ENCODE peak calls at places on chromosomes 16 and 17, in four cellular contexts. L is fibroblast of pulmonary artery, N is mesothelial cell of epicardium, I is osteocyte. Q is an unnamed sample.

GRCh38 chr16:55760665-55761035 is 72.2 kb downstream of the CES1 start:
- DNase-seq in L (no peak), N (no peak), I (no peak), Q (no peak)

GRCh38 chr17:82709024-82709675 is 7.4 kb upstream of the FN3KRP start:
- DNase-seq in L (no peak), N (no peak), I (no peak), Q (no peak)

GRCh38 chr16:8310816-8311215 is 279.5 kb downstream of the TMEM114 start:
- DNase-seq in L (no peak), N (no peak), I (no peak), Q (no peak)

GRCh38 chr17:59627770-59628171 is 8.1 kb downstream of the CLTC start:
- DNase-seq in L (no peak), N (no peak), I (no peak), Q (no peak)

GRCh38 chr17:39632153-39632941 is 4.6 kb upstream of the STARD3 start:
- DNase-seq in L (no peak), N (no peak), I (no peak), Q (no peak)

GRCh38 chr16:896261-897199 is 74.3 kb downstream of the LMF1 start:
- DNase-seq in L (no peak), N (no peak), I (no peak), Q (no peak)

GRCh38 chr17:47967607-47968252 is 3.2 kb upstream of the CDK5RAP3 start:
- DNase-seq in L (peak), N (no peak), I (no peak), Q (peak)

GRCh38 chr17:61897548-61898180 is 30.1 kb downstream of the INTS2 start:
- DNase-seq in L (no peak), N (no peak), I (no peak), Q (no peak)

GRCh38 chr16:56362057-56362655 is 63.2 kb downstream of the AMFR start:
- DNase-seq in L (no peak), N (no peak), I (no peak), Q (no peak)

GRCh38 chr16:46649571-46649970 is 28.4 kb upstream of the SHCBP1 start:
- DNase-seq in L (peak), N (no peak), I (no peak), Q (no peak)

GRCh38 chr17:76276461-76277299 is 11.5 kb downstream of the UBALD2 start:
- DNase-seq in L (no peak), N (no peak), I (no peak), Q (no peak)

GRCh38 chr16:64307431-64307830 is 814.4 kb downstream of the CDH11 start:
- DNase-seq in L (no peak), N (no peak), I (no peak), Q (no peak)

GRCh38 chr16:78884199-78884598 is 716.3 kb downstream of the MAF start:
- DNase-seq in L (no peak), N (no peak), I (no peak), Q (peak)

GRCh38 chr17:22128723-22129122 is 436.4 kb downstream of the KCNJ18 start:
- DNase-seq in L (no peak), N (no peak), I (no peak), Q (no peak)

GRCh38 chr17:80432961-80433550 is 18.1 kb downstream of the ENDOV start:
- DNase-seq in L (no peak), N (no peak), I (no peak), Q (no peak)

GRCh38 chr16:50666658-50667496 is 14.2 kb downstream of the SNX20 start:
- DNase-seq in L (no peak), N (no peak), I (no peak), Q (no peak)

DNA sequence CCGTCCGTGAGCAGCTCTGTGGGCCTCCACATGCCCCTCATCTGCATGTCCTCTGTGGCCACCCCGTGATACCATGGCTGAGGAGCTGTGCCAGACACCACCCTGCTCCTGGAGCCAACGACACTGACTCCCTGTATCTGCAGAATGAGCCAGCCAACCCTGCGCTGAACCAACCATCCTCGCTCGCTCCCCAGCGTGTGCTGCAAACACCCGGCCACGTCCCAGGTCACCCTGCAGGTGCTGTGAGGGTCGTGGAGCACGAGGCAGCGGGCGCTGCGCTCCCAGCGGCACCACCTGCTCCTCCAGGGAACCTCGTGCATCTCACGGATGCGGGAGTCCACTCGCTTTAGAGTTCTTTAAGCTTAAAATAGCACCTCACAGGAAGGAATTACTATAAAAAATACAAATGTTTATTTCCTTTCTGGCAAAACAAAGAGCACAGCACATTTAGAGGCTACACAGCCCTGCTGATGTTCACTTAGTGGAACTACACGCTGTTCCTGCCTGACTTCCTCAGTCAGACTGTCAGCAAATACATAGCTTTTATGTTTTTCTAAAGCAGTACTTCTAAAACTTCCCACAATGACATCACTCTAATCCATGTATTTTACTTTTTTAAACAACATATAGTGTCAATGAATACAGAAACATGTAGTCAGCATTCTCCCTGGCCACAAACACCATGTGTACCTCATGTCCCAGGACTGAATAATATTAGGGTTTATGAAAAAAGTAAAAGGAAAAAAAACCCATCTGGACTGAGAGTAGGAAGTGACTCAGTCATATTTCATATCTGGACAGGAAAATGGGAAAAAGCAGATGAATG is 43.5 kb downstream of the MAP1LC3B start:
- DNase-seq in L (peak), N (no peak), I (no peak), Q (peak)
- TF ChIP-seq CTCF in L (no peak), N (no peak), I (no peak), Q (no peak)

GRCh38 chr17:8048236-8048635 is 9.4 kb downstream of the ALOX15B start:
- DNase-seq in L (no peak), N (no peak), I (no peak), Q (no peak)
- TF ChIP-seq CTCF in L (no peak), N (no peak), I (no peak), Q (no peak)

GRCh38 chr16:27067138-27067537 is 411 bp downstream of the C16orf82 start:
- DNase-seq in L (no peak), N (no peak), I (no peak), Q (no peak)
- TF ChIP-seq CTCF in L (no peak), N (no peak), I (no peak), Q (no peak)

DNA sequence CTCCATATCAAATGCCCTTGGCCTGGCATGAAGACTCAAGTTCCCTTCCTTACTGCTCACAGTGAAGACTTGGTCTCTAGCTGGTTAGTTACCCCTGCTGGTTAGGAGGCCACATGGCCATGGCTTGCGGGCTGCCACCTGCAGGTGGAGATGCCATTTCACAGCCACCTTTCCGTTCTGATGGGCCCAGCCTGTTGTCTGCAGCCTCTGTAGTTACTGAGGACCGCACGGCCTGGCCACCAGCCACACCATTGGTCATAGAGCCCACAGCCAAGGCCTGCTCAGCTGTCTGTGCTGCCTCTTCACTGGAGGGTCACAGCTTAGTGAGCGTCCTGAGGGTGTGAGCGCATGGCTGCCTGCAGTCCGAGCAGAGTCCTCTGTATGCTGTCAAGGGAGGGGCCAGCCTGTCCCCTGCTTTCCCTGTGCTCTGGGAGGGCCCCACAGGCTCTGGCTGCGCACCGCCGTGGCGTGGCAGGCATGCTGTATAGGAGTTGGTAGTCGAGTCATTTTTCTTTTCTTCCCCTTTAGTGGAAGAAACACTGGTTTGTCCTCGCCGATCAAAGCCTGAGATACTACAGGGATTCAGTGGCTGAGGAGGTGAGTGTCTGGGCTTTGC is 59.2 kb downstream of the PLD6 start:
- DNase-seq in L (no peak), N (no peak), I (no peak), Q (no peak)
- TF ChIP-seq CTCF in L (no peak), N (no peak), I (peak), Q (peak)

DNA sequence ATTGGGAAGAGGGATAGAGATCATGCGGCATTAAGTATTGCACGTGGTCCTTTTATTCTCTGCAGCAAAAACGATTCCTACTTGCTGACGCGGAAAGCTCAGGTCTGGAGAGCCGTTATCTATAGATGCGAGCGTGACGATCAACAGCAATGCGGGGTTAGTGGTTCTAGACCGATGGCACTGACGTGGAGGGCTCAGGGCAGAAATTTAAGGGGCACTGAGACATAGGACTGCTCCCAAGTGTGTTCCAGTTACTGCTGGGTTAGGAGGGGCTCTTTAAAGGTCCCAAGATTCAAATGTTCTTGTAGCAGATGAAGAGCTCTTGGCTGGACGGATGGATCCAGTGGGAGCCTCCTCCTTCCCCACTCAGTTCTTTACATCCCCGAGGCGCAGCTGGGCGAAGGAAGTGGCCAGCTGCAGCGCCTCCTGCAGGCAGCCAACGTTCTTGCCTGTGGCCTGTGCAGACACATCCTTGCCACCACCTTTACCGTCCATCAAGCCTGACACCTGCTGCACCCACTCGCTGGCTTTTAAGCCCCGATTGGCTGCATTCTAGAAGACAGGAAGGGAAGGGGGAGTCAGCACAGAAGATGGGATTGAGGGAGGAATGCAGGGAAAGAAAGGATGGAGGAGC is 732 bp upstream of the EXOSC6 start:
- DNase-seq in L (peak), N (no peak), I (peak), Q (no peak)
- TF ChIP-seq CTCF in L (peak), N (peak), I (peak), Q (peak)